ENCODE peak calls at places on chromosomes 3 and 15, in eight cellular contexts. V is transverse colon, J is cardiac muscle cell, Y is fibroblast of lung, C is PC-3, R is fibroblast of the aortic adventitia, D is right atrium auricular region, E is lower leg skin. I is an unnamed sample.

GRCh38 chr15:65738649-65739048 is 53.4 kb downstream of the DENND4A start:
- DNase-seq in C (peak; percentile 58), E (no peak), R (no peak), V (no peak), D (no peak), Y (no peak), J (no peak), I (no peak)

GRCh38 chr3:108403921-108404320 is 106.5 kb downstream of the MYH15 start:
- DNase-seq in Y (no peak), E (no peak), R (no peak), D (no peak), J (no peak), V (no peak), C (no peak), I (no peak)

GRCh38 chr3:14324224-14324944 is 78.0 kb upstream of the SLC6A6 start:
- DNase-seq in C (peak; percentile 82), Y (no peak), V (no peak), R (no peak), E (no peak), J (no peak), D (no peak), I (no peak)

GRCh38 chr3:18122264-18122663 is 302.9 kb downstream of the SATB1 start:
- DNase-seq in J (no peak), V (no peak), R (no peak), D (no peak), C (no peak), E (no peak), Y (no peak), I (no peak)

GRCh38 chr3:101890716-101891115 is 41.4 kb downstream of the NFKBIZ start:
- DNase-seq in C (peak; percentile 52), D (no peak), R (peak; percentile 57), E (no peak), J (peak; percentile 18), Y (peak; percentile 67), V (no peak), I (no peak)

GRCh38 chr15:35713733-35714132 is 167.8 kb upstream of the DPH6 start:
- DNase-seq in E (no peak), V (no peak), Y (no peak), J (peak; percentile 57), D (no peak), R (peak; percentile 77), C (peak; percentile 93), I (no peak)

GRCh38 chr15:61660579-61660978 is 399.7 kb downstream of the VPS13C start:
- DNase-seq in D (no peak), V (no peak), C (peak; percentile 10), Y (peak; percentile 76), R (no peak), J (peak; percentile 5), E (no peak), I (no peak)

GRCh38 chr15:54518145-54518941 is 540.1 kb downstream of the UNC13C start:
- DNase-seq in V (no peak), R (no peak), E (no peak), C (no peak), Y (no peak), D (no peak), J (no peak), I (no peak)

GRCh38 chr3:46398186-46398955 is 8.5 kb downstream of the CCR5AS start:
- DNase-seq in E (no peak), R (no peak), V (no peak), J (no peak), Y (no peak), D (no peak), C (no peak), I (no peak)

GRCh38 chr3:189703865-189704264 is 72.7 kb downstream of the TP63 start:
- DNase-seq in V (no peak), J (no peak), Y (no peak), R (no peak), C (no peak), D (no peak), E (no peak), I (no peak)

GRCh38 chr3:122258757-122259371 is 66.2 kb upstream of the CSTA start:
- DNase-seq in E (no peak), J (peak; percentile 79), Y (peak; percentile 46), C (peak; percentile 81), D (peak; percentile 74), V (peak; percentile 71), R (peak; percentile 53), I (peak; percentile 63)

GRCh38 chr3:46500631-46501377 is 3.0 kb downstream of the RTP3 start:
- DNase-seq in C (peak; percentile 48), E (peak; percentile 13), R (peak; percentile 94), V (no peak), J (peak; percentile 71), Y (peak; percentile 39), D (no peak), I (no peak)

GRCh38 chr3:77967621-77968020 is 927.7 kb downstream of the ROBO2 start:
- DNase-seq in D (no peak), E (no peak), C (no peak), R (no peak), J (no peak), V (no peak), Y (no peak), I (no peak)

GRCh38 chr3:44509393-44509921 is 32.0 kb upstream of the ZNF445 start:
- DNase-seq in C (no peak), E (no peak), V (no peak), J (peak; percentile 7), Y (peak; percentile 3), D (no peak), R (peak; percentile 10), I (no peak)

GRCh38 chr3:44506961-44507360 is 29.5 kb upstream of the ZNF445 start:
- DNase-seq in Y (no peak), C (no peak), V (no peak), E (no peak), R (no peak), J (no peak), D (no peak), I (no peak)

GRCh38 chr3:44513513-44513912 is 36.0 kb upstream of the ZNF445 start:
- DNase-seq in V (no peak), C (no peak), R (no peak), D (no peak), E (no peak), Y (no peak), J (no peak), I (no peak)

GRCh38 chr3:44509985-44510360 is 32.5 kb upstream of the ZNF445 start:
- DNase-seq in V (no peak), E (no peak), D (no peak), J (peak; percentile 21), C (peak; percentile 17), R (peak; percentile 17), Y (peak; percentile 23), I (no peak)

DNA sequence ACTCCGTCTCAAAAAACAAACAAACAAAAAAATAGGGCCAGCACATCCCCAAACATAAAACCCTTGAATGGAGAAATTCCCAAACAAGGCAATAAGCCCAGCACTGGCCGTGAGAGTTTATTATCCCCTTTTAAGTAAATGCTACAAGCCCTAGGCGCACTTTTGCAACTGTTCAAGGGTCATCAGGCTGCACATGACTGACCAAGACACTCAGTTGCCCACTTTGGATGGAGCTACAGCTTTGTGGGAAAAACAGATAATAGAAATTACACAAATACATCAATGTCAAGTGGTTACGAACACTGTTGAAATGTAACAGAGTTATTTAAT is 33.7 kb upstream of the ZNF445 start:
- DNase-seq in D (no peak), C (no peak), Y (peak; percentile 19), R (no peak), J (peak; percentile 4), V (no peak), E (no peak), I (no peak)
- H3K4me3 ChIP-seq in D (peak overlapping the region; percentile 78), C (peak overlapping the region; percentile 81), Y (peak overlapping the region; percentile 40), R (peak overlapping the region; percentile 78), J (peak overlapping the region; percentile 93), V (peak overlapping the region; percentile 88), E (no peak overlapping the region), I (peak overlapping the region; percentile 95)

GRCh38 chr3:178155521-178155920 is 380.7 kb upstream of the KCNMB2 start:
- DNase-seq in R (no peak), C (peak; percentile 19), D (no peak), J (no peak), V (no peak), E (no peak), Y (no peak), I (no peak)
- TF ChIP-seq CTCF in R (no peak), C (peak; percentile 39), D (peak; percentile 25), J (no peak), V (no peak), E (no peak), Y (no peak), I (peak; percentile 24)

DNA sequence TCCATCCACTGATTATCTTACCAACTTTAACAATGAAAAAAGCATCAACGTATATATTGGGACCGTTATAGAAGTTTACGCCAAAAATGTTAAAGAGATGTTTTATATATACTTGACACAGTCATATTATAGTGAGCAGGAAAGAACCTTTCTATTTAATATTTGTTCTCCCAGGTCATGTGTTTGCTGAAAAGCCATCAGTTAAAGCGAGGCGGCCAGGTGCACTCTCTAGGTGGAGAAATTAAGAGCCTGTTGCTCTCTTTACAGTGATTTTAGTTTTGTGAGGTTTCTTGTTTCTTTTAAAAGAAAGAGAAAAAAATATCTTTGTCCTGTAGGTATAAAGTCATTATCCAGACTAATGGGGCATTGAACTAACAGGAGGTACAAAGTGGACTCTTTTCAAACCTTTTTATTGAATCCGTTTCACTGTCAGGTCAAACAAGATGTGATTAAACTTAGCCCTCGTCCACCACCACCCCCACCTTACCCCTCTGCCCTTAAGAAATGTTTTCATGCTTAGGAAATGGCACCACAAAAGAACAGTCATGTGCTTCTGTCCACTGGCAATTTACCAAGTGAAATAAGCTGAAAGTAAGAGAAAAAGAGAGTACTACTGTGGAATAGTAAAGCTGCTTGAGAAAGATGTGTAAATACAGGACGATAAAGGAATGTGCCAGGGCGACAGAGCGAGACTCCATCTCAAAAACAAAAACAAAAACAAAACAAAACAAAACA is 279.9 kb downstream of the PTPRG start:
- DNase-seq in V (no peak), R (peak; percentile 64), Y (peak; percentile 89), J (peak; percentile 85), E (no peak), C (no peak), D (no peak), I (no peak)
- H3K4me3 ChIP-seq in V (no peak overlapping the region), R (no peak overlapping the region), Y (no peak overlapping the region), J (no peak overlapping the region), E (no peak overlapping the region), C (no peak overlapping the region), D (no peak overlapping the region), I (no peak overlapping the region)

DNA sequence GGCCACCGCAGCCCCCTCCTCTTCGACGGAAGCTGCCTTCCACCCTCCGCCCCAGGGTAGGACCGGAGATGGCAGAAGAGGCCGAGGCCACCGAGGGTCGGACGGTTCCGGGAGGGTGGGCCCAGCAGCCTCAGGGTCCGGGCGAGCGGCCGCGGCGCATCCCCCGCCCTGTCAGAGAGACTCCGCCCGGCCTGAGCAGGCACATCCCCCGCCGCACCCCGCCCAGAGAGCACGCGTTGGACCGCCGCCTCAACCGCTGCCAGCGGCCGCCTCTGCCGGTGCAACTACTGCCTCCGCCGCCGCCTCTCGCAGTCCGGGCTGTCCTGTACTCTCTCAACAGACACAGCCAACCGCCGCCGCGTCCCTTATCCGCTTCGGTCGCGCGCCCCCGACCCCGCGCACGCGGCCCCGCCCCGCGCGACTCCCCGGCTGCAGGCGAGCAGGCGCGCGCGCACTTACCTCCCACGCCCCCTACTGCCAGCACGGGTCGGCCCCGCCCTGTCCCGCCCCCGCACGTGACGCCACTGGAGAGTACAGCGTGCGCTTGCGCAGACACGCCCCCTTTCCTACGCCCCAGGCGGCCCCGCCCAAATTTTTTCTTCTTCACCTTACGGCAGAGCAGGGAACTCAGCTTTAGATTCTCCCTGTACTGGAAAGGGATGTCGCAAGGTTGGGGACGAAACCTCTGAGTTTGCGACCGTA is at the start of gene MYO9A:
- DNase-seq in C (peak; percentile 98), R (peak; percentile 98), D (peak; percentile 99), J (peak; percentile 99), Y (peak; percentile 99), E (peak; percentile 100), V (peak; percentile 99), I (peak; percentile 99)
- TF ChIP-seq CTCF in C (no peak), R (no peak), D (peak; percentile 42), J (no peak), Y (no peak), E (no peak), V (no peak), I (peak; percentile 37)